ENCODE peak calls at places on chromosomes 2 and 18, in ten cellular contexts. C is K562, B is transverse colon, D is HepG2, W is upper lobe of left lung, F is SK-N-SH, R is esophagus muscularis mucosa, S is H1, I is suprapubic skin, N is stomach. K is an unnamed sample.

GRCh38 chr2:172415759-172416158 is 11.6 kb upstream of the ITGA6 start:
- DNase-seq in C (no peak), B (no peak), D (no peak), W (no peak), F (no peak), R (no peak), S (no peak), I (no peak), N (no peak), K (no peak)

GRCh38 chr2:138113871-138114525 is 149.7 kb downstream of the HNMT start:
- DNase-seq in C (no peak), B (no peak), D (no peak), W (no peak), F (no peak), R (no peak), S (no peak), I (no peak), N (no peak), K (no peak)

GRCh38 chr2:151339168-151339567 is 18.2 kb upstream of the TNFAIP6 start:
- DNase-seq in C (no peak), B (no peak), D (no peak), W (no peak), F (no peak), R (peak; percentile 34), S (peak; percentile 54), I (no peak), N (no peak), K (no peak)

GRCh38 chr2:14220101-14220500 is 412.4 kb upstream of the LRATD1 start:
- DNase-seq in C (no peak), B (no peak), D (no peak), W (no peak), F (no peak), R (no peak), S (no peak), I (no peak), N (no peak), K (no peak)

GRCh38 chr18:58954986-58955385 is 90.3 kb downstream of the ZNF532 start:
- DNase-seq in C (no peak), B (no peak), D (no peak), W (no peak), F (no peak), R (no peak), S (no peak), I (no peak), N (no peak), K (no peak)

GRCh38 chr2:29443627-29444026 is 328.4 kb downstream of the CLIP4 start:
- DNase-seq in C (no peak), B (no peak), D (no peak), W (no peak), F (no peak), R (no peak), S (no peak), I (no peak), N (no peak), K (no peak)

GRCh38 chr2:170217778-170218251 is 39.9 kb downstream of the MYO3B start:
- DNase-seq in C (no peak), B (no peak), D (no peak), W (no peak), F (no peak), R (no peak), S (no peak), I (no peak), N (no peak), K (no peak)

GRCh38 chr18:3250237-3251107 is 2.9 kb downstream of the MYL12A start:
- DNase-seq in C (no peak), B (no peak), D (no peak), W (no peak), F (no peak), R (no peak), S (no peak), I (no peak), N (no peak), K (no peak)

GRCh38 chr2:209960676-209961630 is 41.5 kb upstream of the RPE start:
- DNase-seq in C (peak; percentile 18), B (peak; percentile 32), D (peak; percentile 67), W (no peak), F (peak; percentile 48), R (no peak), S (peak; percentile 53), I (no peak), N (peak; percentile 61), K (no peak)

GRCh38 chr2:5562865-5563264 is 129.3 kb upstream of the SOX11 start:
- DNase-seq in C (no peak), B (no peak), D (no peak), W (no peak), F (no peak), R (no peak), S (no peak), I (no peak), N (no peak), K (no peak)
- H3K4me1 ChIP-seq in C (no peaks in the 10 kb centered on the region), B (no peaks in the 10 kb centered on the region), D (no peaks in the 10 kb centered on the region), W (no peaks in the 10 kb centered on the region), F (no peaks in the 10 kb centered on the region), R (peaks cover 7% of the 10 kb centered on the region), S (no peaks in the 10 kb centered on the region), I (no peaks in the 10 kb centered on the region), N (no peaks in the 10 kb centered on the region), K (peaks cover 7% of the 10 kb centered on the region)

DNA sequence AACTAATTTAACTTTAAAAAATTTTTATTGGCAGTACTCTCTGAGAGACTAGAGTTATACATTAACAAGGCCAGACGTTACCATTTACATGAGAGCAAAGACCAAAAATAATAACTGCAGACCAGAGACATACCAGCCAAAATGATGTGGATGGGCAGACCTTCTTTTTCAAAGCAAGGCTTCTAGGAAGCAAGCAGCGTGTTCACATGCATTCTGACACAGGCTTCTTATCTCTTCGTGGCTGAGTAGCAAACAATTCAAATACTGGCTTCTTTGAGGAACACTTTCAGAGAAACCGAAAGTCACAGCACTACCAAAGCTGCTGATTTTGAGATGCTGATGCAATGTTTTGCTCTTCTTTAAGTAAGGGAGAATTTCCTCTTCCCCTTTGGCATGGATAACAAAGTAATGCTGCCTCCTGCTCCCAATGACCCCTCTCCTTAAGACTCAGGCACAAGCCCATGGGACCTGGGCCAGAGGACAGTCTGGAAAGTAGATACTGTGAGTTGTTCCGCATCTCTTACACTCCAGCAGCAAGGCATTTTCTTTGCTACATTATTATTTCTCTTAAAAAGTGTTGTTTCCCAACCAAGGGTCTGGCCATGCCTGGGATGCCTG is 181.9 kb downstream of the MREG start:
- DNase-seq in C (no peak), B (peak; percentile 19), D (peak; percentile 71), W (no peak), F (no peak), R (peak; percentile 91), S (no peak), I (no peak), N (no peak), K (no peak)
- TF ChIP-seq EP300 in C (peak; percentile 70), B (no peak), D (no peak), W (peak; percentile 31), F (no peak), R (no peak), S (no peak), I (no peak), N (no peak), K (no peak)

GRCh38 chr2:100733344-100734187 is 86.4 kb upstream of the NPAS2 start:
- DNase-seq in C (no peak), B (no peak), D (peak; percentile 37), W (peak; percentile 32), F (no peak), R (peak; percentile 91), S (no peak), I (peak; percentile 88), N (no peak), K (no peak)
- TF ChIP-seq POLR2AphosphoS5 in C (no peak), B (no peak), D (no peak), W (peak; percentile 24), F (peak; percentile 4), R (no peak), S (peak; percentile 32), I (peak; percentile 32), N (no peak), K (no peak)

GRCh38 chr2:54466880-54467279 is 10.8 kb downstream of the SPTBN1 start:
- DNase-seq in C (no peak), B (no peak), D (no peak), W (no peak), F (no peak), R (no peak), S (no peak), I (no peak), N (no peak), K (peak; percentile 83)

GRCh38 chr2:54468643-54469042 is 12.5 kb downstream of the SPTBN1 start:
- DNase-seq in C (no peak), B (no peak), D (no peak), W (no peak), F (no peak), R (no peak), S (no peak), I (no peak), N (no peak), K (no peak)

GRCh38 chr2:54471221-54471711 is 15.1 kb downstream of the SPTBN1 start:
- DNase-seq in C (no peak), B (no peak), D (peak; percentile 90), W (no peak), F (no peak), R (no peak), S (no peak), I (no peak), N (no peak), K (no peak)

GRCh38 chr2:54470241-54470938 is 14.3 kb downstream of the SPTBN1 start:
- DNase-seq in C (no peak), B (no peak), D (no peak), W (no peak), F (no peak), R (no peak), S (no peak), I (no peak), N (no peak), K (no peak)

GRCh38 chr2:54469484-54470053 is 13.4 kb downstream of the SPTBN1 start:
- DNase-seq in C (no peak), B (no peak), D (no peak), W (no peak), F (peak; percentile 51), R (no peak), S (no peak), I (no peak), N (no peak), K (no peak)
- H3K4me1 ChIP-seq in C (no peaks in the 10 kb centered on the region), B (peaks cover 20% of the 10 kb centered on the region), D (peaks cover 42% of the 10 kb centered on the region), W (peaks cover 41% of the 10 kb centered on the region), F (peaks cover 34% of the 10 kb centered on the region), R (peaks cover 95% of the 10 kb centered on the region), S (no peaks in the 10 kb centered on the region), I (peaks cover 40% of the 10 kb centered on the region), N (peaks cover 4% of the 10 kb centered on the region), K (peaks cover 86% of the 10 kb centered on the region)

DNA sequence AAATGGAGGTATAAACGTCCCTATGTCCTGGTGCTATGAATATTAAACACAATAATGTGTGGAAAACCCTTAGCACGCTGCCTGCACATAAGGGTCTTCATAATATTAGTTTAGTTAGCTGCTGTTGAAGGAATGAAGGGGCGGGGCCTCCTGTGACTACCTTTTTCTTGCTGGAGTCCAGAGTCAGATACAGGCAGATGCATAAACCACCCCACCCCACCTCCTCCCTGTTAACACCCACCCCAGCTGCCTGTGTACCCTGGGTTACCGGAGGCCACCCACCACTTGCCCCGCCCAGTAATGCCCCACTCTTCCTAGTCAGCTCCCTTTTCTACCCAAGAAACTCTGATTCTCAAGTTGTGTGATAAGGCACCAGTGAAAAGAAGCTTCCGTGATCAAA is 158.4 kb downstream of the EN1 start:
- DNase-seq in C (no peak), B (no peak), D (no peak), W (no peak), F (no peak), R (no peak), S (no peak), I (no peak), N (no peak), K (no peak)
- TF ChIP-seq EP300 in C (no peak), B (no peak), D (no peak), W (no peak), F (no peak), R (no peak), S (no peak), I (no peak), N (no peak), K (no peak)

GRCh38 chr2:62238236-62238635 is 42.3 kb downstream of the B3GNT2 start:
- DNase-seq in C (no peak), B (no peak), D (no peak), W (no peak), F (no peak), R (peak; percentile 75), S (peak; percentile 37), I (no peak), N (no peak), K (no peak)
- TF ChIP-seq POLR2AphosphoS5 in C (no peak), B (no peak), D (no peak), W (no peak), F (no peak), R (no peak), S (no peak), I (no peak), N (no peak), K (no peak)